ENCODE peak calls at places on chromosomes 5 and 9, in six cellular contexts. P, O, S, A, E and T are unnamed samples.
A peak's percentile ranks its signal among the peaks of the same experiment; 100 is the strongest.

GRCh38 chr9:109948453-109948852 is 168.5 kb downstream of the PALM2AKAP2 start:
- DNase-seq in S (no peak), O (no peak), A (no peak), P (no peak), E (no peak), T (no peak)

GRCh38 chr5:159965031-159965837 is 43.7 kb upstream of the TTC1 start:
- DNase-seq in E (peak; percentile 59), O (peak; percentile 31), P (peak; percentile 74), A (peak; percentile 47), S (peak; percentile 75), T (peak; percentile 76)

GRCh38 chr9:124001865-124002525 is 9.6 kb upstream of the LHX2 start:
- DNase-seq in P (no peak), O (no peak), E (no peak), A (no peak), S (no peak), T (no peak)

GRCh38 chr9:36316629-36317317 is 58.5 kb upstream of the GNE start:
- DNase-seq in A (no peak), E (no peak), S (no peak), O (no peak), P (peak; percentile 48), T (peak; percentile 60)

GRCh38 chr5:65623482-65623881 is 651 bp downstream of the TRIM23 start:
- DNase-seq in A (no peak), O (no peak), P (peak; percentile 7), S (no peak), E (no peak), T (no peak)

GRCh38 chr9:96447406-96447805 is 2.6 kb upstream of the HABP4 start:
- DNase-seq in E (no peak), P (peak; percentile 10), A (no peak), S (no peak), O (no peak), T (no peak)

GRCh38 chr5:94893404-94894145 is 275.1 kb downstream of the SLF1 start:
- DNase-seq in A (no peak), P (peak; percentile 64), O (no peak), E (no peak), S (no peak), T (no peak)

GRCh38 chr5:168311061-168311566 is 19.7 kb downstream of the WWC1 start:
- DNase-seq in P (no peak), S (no peak), O (peak; percentile 48), A (no peak), E (peak; percentile 56), T (peak; percentile 47)

GRCh38 chr9:124179196-124180071 is 78.3 kb upstream of the NEK6 start:
- DNase-seq in A (no peak), S (no peak), P (no peak), E (no peak), O (no peak), T (no peak)

GRCh38 chr9:111900081-111900805 is 3.6 kb downstream of the UGCG start:
- DNase-seq in A (no peak), P (no peak), S (no peak), O (no peak), E (no peak), T (no peak)

GRCh38 chr9:68522954-68523353 is 17.7 kb downstream of the TMEM252 start:
- DNase-seq in P (no peak), O (no peak), A (no peak), E (no peak), S (no peak), T (peak; percentile 12)

GRCh38 chr9:132207187-132207586 is 45.3 kb downstream of the NTNG2 start:
- DNase-seq in A (no peak), E (no peak), P (no peak), S (no peak), O (no peak), T (no peak)

GRCh38 chr9:127955294-127956015 is 17.8 kb upstream of the DPM2 start:
- DNase-seq in P (no peak), A (peak; percentile 85), E (peak; percentile 95), S (peak; percentile 94), O (peak; percentile 96), T (peak; percentile 87)

GRCh38 chr9:37564114-37564513 is 12.1 kb downstream of the FBXO10 start:
- DNase-seq in O (no peak), A (no peak), S (no peak), E (no peak), P (no peak), T (no peak)

GRCh38 chr5:107425541-107426031 is 245.2 kb downstream of the EFNA5 start:
- DNase-seq in O (peak; percentile 43), P (peak; percentile 89), S (peak; percentile 84), A (no peak), E (no peak), T (peak; percentile 55)

GRCh38 chr9:81776390-81776789 is 87.0 kb upstream of the TLE1 start:
- DNase-seq in O (no peak), A (no peak), S (no peak), E (no peak), P (peak; percentile 30), T (no peak)

GRCh38 chr5:55393501-55394175 is 85.8 kb downstream of the MTREX start:
- DNase-seq in E (no peak), A (no peak), P (no peak), O (no peak), S (no peak), T (no peak)

GRCh38 chr9:8651830-8652229 is 852.3 kb upstream of the DMAC1 start:
- DNase-seq in S (no peak), P (no peak), A (no peak), E (no peak), O (no peak), T (no peak)

GRCh38 chr9:70427161-70427945 is 12.9 kb upstream of the KLF9 start:
- DNase-seq in P (peak; percentile 74), O (no peak), A (no peak), E (no peak), S (no peak), T (no peak)

GRCh38 chr5:176491901-176492300 is 43.7 kb downstream of the FAF2 start:
- DNase-seq in E (no peak), S (peak; percentile 24), P (no peak), A (no peak), O (no peak), T (no peak)

GRCh38 chr5:8396756-8397155 is 527.8 kb downstream of the MTRR start:
- DNase-seq in S (no peak), O (no peak), P (peak; percentile 34), A (no peak), E (no peak), T (no peak)

GRCh38 chr9:116099821-116100220 is 53.8 kb upstream of the PAPPA start:
- DNase-seq in E (no peak), A (no peak), O (no peak), S (no peak), P (peak; percentile 69), T (no peak)

GRCh38 chr5:82858453-82859043 is 218.6 kb downstream of the TMEM167A start:
- DNase-seq in S (no peak), O (no peak), E (no peak), P (no peak), A (no peak), T (no peak)

GRCh38 chr5:2158109-2158508 is 275.4 kb upstream of the IRX4 start:
- DNase-seq in A (no peak), P (no peak), S (peak; percentile 64), E (no peak), O (no peak), T (no peak)

GRCh38 chr5:26847041-26847736 is 191.2 kb downstream of the CDH9 start:
- DNase-seq in O (peak; percentile 82), P (peak; percentile 70), A (no peak), S (no peak), E (no peak), T (peak; percentile 4)

GRCh38 chr9:130943226-130943625 is 4.2 kb upstream of the FIBCD1 start:
- DNase-seq in P (no peak), S (no peak), A (no peak), O (no peak), E (no peak), T (no peak)

GRCh38 chr5:162214551-162214950 is 147.0 kb downstream of the GABRG2 start:
- DNase-seq in P (no peak), A (no peak), O (no peak), S (no peak), E (no peak), T (no peak)

GRCh38 chr5:162209005-162209605 is 141.5 kb downstream of the GABRG2 start:
- DNase-seq in A (peak; percentile 7), S (peak; percentile 9), P (peak; percentile 0), O (peak; percentile 24), E (peak; percentile 50), T (no peak)
- TF ChIP-seq CTCF in A (peak; percentile 42), S (no peak), P (no peak), O (peak; percentile 54), E (peak; percentile 22), T (no peak)

DNA sequence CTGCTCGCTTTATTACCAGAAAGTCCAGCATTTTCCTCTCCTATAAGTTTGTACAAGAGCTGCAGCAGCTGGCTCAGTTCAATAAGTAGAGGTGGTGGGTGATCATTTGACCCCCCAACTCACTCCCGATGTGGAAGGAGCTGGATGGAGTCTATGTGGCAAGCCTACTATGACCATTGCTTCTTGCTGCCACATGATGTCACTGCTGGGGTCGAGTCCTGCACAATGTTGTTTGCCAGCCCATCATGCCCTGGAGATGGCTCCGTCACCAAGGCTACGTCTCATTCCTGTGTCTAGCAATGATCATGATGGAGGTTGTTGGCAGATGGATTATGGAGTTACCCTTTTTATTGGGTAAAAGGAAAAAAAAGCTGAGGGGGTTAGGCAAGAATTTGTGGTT is 266.3 kb downstream of the PSAT1 start:
- DNase-seq in A (no peak), P (no peak), E (no peak), S (no peak), O (no peak), T (no peak)
- TF ChIP-seq CTCF in A (no peak), P (no peak), E (no peak), S (no peak), O (no peak), T (no peak)

GRCh38 chr5:173688708-173689107 is 72.3 kb upstream of the BOD1 start:
- DNase-seq in E (no peak), S (no peak), A (no peak), P (peak; percentile 38), O (no peak), T (peak; percentile 15)

GRCh38 chr5:173686950-173687349 is 70.5 kb upstream of the BOD1 start:
- DNase-seq in P (no peak), A (no peak), O (no peak), S (no peak), E (no peak), T (no peak)

GRCh38 chr5:173689171-173689676 is 72.8 kb upstream of the BOD1 start:
- DNase-seq in P (peak; percentile 52), A (no peak), O (no peak), E (no peak), S (no peak), T (peak; percentile 57)

GRCh38 chr5:173691931-173692330 is 75.5 kb upstream of the BOD1 start:
- DNase-seq in S (no peak), A (no peak), O (no peak), E (no peak), P (no peak), T (no peak)

GRCh38 chr5:173689713-173690360 is 73.4 kb upstream of the BOD1 start:
- DNase-seq in A (no peak), O (no peak), E (peak; percentile 55), S (no peak), P (peak; percentile 26), T (peak; percentile 35)
- TF ChIP-seq CTCF in A (no peak), O (no peak), E (peak; percentile 59), S (no peak), P (peak; percentile 2), T (no peak)

DNA sequence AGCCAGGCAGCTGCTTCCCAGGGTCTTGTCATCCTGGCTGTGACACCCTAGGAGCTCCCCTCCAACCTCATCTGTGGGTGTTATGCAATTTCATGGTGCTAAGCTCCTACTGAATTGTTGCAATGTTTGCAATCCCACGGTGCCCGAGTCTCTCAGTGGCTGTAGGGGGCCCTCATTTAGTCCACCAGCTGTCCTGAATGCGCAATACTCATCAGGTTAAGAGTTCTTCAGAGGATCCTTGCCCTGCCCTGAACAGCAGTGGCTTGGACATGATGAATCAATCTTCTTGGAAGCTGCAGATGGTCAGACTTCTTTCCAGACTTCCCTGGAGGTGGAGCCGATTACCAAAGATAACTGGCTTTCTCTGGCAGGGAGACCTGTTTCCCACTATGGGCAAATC is 584.1 kb downstream of the CCDC171 start:
- DNase-seq in O (no peak), E (no peak), A (no peak), P (peak; percentile 98), S (no peak), T (no peak)
- TF ChIP-seq CTCF in O (no peak), E (no peak), A (no peak), P (no peak), S (no peak), T (no peak)